ENCODE peak calls at places on chromosome 13, in six cellular contexts. N is sigmoid colon, Y is transverse colon, U is stomach, P is K562, H is esophagus muscularis mucosa. S is an unnamed sample.

GRCh38 chr13:24323739-24324075 is 14.3 kb downstream of the C1QTNF9 start:
- DNase-seq in N (no peak), Y (no peak), U (no peak), P (no peak), H (peak; percentile 37), S (no peak)

GRCh38 chr13:49020328-49020727 is 44.6 kb downstream of the FNDC3A start:
- DNase-seq in N (no peak), Y (no peak), U (no peak), P (no peak), H (no peak), S (no peak)

GRCh38 chr13:107457686-107458085 is 757.6 kb downstream of the LIG4 start:
- DNase-seq in N (no peak), Y (no peak), U (no peak), P (no peak), H (no peak), S (no peak)

GRCh38 chr13:98528663-98529064 is 48.2 kb downstream of the STK24 start:
- DNase-seq in N (peak; percentile 68), Y (no peak), U (no peak), P (no peak), H (no peak), S (no peak)

GRCh38 chr13:78393286-78393685 is 210.1 kb downstream of the POU4F1 start:
- DNase-seq in N (no peak), Y (no peak), U (no peak), P (no peak), H (no peak), S (no peak)

GRCh38 chr13:110546933-110547332 is 14.6 kb downstream of the RAB20 start:
- DNase-seq in N (peak; percentile 94), Y (peak; percentile 93), U (peak; percentile 95), P (no peak), H (no peak), S (peak; percentile 80)

GRCh38 chr13:67014399-67014798 is 215.7 kb downstream of the PCDH9 start:
- DNase-seq in N (no peak), Y (no peak), U (no peak), P (no peak), H (no peak), S (no peak)

GRCh38 chr13:105465251-105465650 is 1070.2 kb downstream of the EFNB2 start:
- DNase-seq in N (no peak), Y (no peak), U (no peak), P (no peak), H (no peak), S (no peak)

GRCh38 chr13:80339841-80340642 is 884 bp downstream of the SPRY2 start:
- DNase-seq in N (peak; percentile 74), Y (peak; percentile 68), U (peak; percentile 46), P (peak; percentile 12), H (no peak), S (peak; percentile 82)

GRCh38 chr13:111216166-111216960 is 101.3 kb downstream of the ARHGEF7 start:
- DNase-seq in N (no peak), Y (peak; percentile 38), U (peak; percentile 39), P (peak; percentile 13), H (no peak), S (no peak)

GRCh38 chr13:113862191-113862765 is 1.6 kb downstream of the GAS6 start:
- DNase-seq in N (no peak), Y (no peak), U (no peak), P (no peak), H (no peak), S (peak; percentile 79)

GRCh38 chr13:49220856-49221614 is 897 bp downstream of the MLNR start:
- DNase-seq in N (no peak), Y (no peak), U (no peak), P (no peak), H (no peak), S (no peak)

GRCh38 chr13:100506154-100506553 is 82.4 kb downstream of the GGACT start:
- DNase-seq in N (no peak), Y (no peak), U (no peak), P (no peak), H (no peak), S (no peak)

GRCh38 chr13:113949546-113949945 is 24.3 kb downstream of the C13orf46 start:
- DNase-seq in N (no peak), Y (no peak), U (no peak), P (no peak), H (no peak), S (no peak)

GRCh38 chr13:86813198-86813597 is 858.0 kb upstream of the SLITRK5 start:
- DNase-seq in N (no peak), Y (no peak), U (no peak), P (no peak), H (no peak), S (no peak)

GRCh38 chr13:32538234-32538620 is 368 bp downstream of the N4BP2L2 start:
- DNase-seq in N (peak; percentile 70), Y (no peak), U (peak; percentile 63), P (peak; percentile 45), H (no peak), S (no peak)

GRCh38 chr13:110280231-110280813 is 26.6 kb downstream of the COL4A1 start:
- DNase-seq in N (peak; percentile 42), Y (no peak), U (no peak), P (no peak), H (no peak), S (no peak)

GRCh38 chr13:113390874-113391497 is 27.1 kb upstream of the GRTP1 start:
- DNase-seq in N (no peak), Y (no peak), U (no peak), P (no peak), H (no peak), S (peak; percentile 43)

GRCh38 chr13:113528101-113528797 is 37.7 kb upstream of the DCUN1D2 start:
- DNase-seq in N (peak; percentile 50), Y (no peak), U (peak; percentile 17), P (no peak), H (no peak), S (no peak)

GRCh38 chr13:43567608-43568007 is 219.2 kb downstream of the ENOX1 start:
- DNase-seq in N (no peak), Y (no peak), U (no peak), P (no peak), H (no peak), S (no peak)

GRCh38 chr13:53144826-53145225 is 116.2 kb downstream of the OLFM4 start:
- DNase-seq in N (no peak), Y (no peak), U (no peak), P (no peak), H (no peak), S (no peak)

GRCh38 chr13:77377016-77377415 is 50.1 kb upstream of the MYCBP2 start:
- DNase-seq in N (no peak), Y (no peak), U (no peak), P (no peak), H (no peak), S (no peak)

GRCh38 chr13:43134896-43135295 is 111.5 kb downstream of the DNAJC15 start:
- DNase-seq in N (no peak), Y (no peak), U (no peak), P (no peak), H (no peak), S (no peak)

GRCh38 chr13:61777902-61778301 is 362.3 kb upstream of the PCDH20 start:
- DNase-seq in N (no peak), Y (no peak), U (no peak), P (no peak), H (no peak), S (no peak)

GRCh38 chr13:110156186-110157065 is 150.5 kb downstream of the COL4A1 start:
- DNase-seq in N (no peak), Y (no peak), U (no peak), P (no peak), H (no peak), S (no peak)

DNA sequence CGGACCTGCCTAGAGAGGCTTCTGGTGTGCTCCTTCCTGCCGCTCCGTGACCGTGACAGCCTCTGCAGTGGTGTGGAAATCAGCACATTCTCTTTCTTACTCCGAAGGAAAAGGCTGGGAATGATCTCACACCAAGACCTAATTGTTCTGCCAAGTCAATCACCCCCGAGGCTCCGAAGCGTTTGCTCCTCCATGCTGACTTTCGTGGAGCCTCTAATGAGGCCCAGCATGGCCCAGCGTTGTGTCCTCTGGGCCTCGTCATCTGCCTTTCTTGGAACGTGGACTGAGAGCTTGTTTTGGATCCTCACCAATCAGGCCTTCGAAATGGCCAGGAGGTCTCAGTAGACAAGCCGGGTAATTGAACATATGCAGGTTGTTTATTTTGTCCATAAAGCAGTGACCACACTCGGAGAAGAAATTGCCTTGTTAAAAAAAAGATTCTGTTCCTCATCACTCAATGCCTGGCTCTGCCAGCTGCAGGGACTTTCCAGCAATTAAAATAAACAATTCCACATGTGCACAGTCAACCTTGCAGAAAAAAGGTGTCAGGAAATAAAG is 107.1 kb downstream of the UBL3 start:
- DNase-seq in N (peak; percentile 96), Y (peak; percentile 26), U (no peak), P (no peak), H (peak; percentile 91), S (peak; percentile 78)
- TF ChIP-seq POLR2AphosphoS5 in N (peak; percentile 96), Y (peak; percentile 79), U (no peak), P (no peak), H (peak; percentile 24), S (no peak)

GRCh38 chr13:25415196-25415595 is 43.4 kb downstream of the ATP8A2 start:
- DNase-seq in N (no peak), Y (no peak), U (no peak), P (no peak), H (no peak), S (no peak)

GRCh38 chr13:25421602-25422001 is 49.8 kb downstream of the ATP8A2 start:
- DNase-seq in N (no peak), Y (no peak), U (no peak), P (no peak), H (no peak), S (no peak)

GRCh38 chr13:25423831-25424230 is 52.1 kb downstream of the ATP8A2 start:
- DNase-seq in N (no peak), Y (no peak), U (no peak), P (no peak), H (no peak), S (no peak)

GRCh38 chr13:25422153-25422552 is 50.4 kb downstream of the ATP8A2 start:
- DNase-seq in N (no peak), Y (no peak), U (no peak), P (no peak), H (no peak), S (no peak)

GRCh38 chr13:25420161-25420560 is 48.4 kb downstream of the ATP8A2 start:
- DNase-seq in N (no peak), Y (no peak), U (no peak), P (no peak), H (no peak), S (no peak)
- H3K27ac ChIP-seq in N (no peak overlapping the region), Y (no peak overlapping the region), U (no peak overlapping the region), P (no peak overlapping the region), H (no peak overlapping the region), S (no peak overlapping the region)

DNA sequence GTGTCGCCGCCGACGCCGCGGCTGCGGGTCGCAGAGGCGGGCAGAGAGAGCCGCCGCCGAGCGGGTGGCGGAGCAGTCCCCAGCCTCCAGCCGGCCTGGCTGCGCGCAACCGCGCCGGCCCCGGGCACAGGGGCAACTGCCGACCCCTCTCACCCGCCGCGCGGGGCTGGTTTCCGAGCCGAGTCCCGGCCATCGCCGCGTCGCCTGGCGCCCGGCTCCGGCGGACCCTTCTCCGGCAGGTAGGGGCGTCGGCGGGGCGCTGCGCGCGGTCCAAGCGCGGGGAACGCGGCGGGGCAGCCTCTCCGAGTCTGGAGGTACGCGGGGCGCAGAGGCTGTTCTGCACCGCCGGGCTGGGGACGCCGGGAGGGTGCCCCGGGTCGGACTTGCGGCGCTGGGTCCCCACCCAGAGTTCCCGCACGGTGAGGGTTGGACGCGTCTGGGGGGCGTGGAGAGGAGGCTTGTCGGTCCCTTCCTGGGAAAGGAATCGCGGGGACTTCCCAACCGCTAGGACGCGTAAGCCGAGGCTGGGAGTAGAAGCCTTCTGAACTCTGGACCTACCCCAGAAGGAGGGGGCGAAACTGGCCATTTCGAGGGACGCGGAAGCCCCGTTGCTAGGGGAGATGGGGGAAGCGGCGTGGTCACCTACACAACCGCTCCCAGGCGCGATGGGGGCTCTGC is 133.6 kb upstream of the MYO16 start:
- DNase-seq in N (no peak), Y (no peak), U (no peak), P (no peak), H (no peak), S (no peak)
- TF ChIP-seq EP300 in N (no peak), Y (no peak), U (no peak), P (no peak), H (no peak), S (no peak)

GRCh38 chr13:76067850-76068249 is 431.7 kb downstream of the LMO7 start:
- DNase-seq in N (no peak), Y (no peak), U (no peak), P (no peak), H (no peak), S (no peak)
- TF ChIP-seq POLR2AphosphoS5 in N (no peak), Y (no peak), U (no peak), P (no peak), H (no peak), S (no peak)

S was measured in suprapubic skin.